ENCODE peak calls at places on chromosome 19, in seven cellular contexts. P is NT2/D1; V is T-helper 2 cell; I is SK-MEL-5; U is left colon; G is activated CD8-positive, alpha-beta memory T cell treated with anti-CD3 and anti-CD28 coated beads for 4 hours; E is activated CD4-positive, alpha-beta T cell treated with anti-CD3 and anti-CD28 coated beads, Interleukin-2, amount 10 ng/mL, durations not matched to agents 7 days and 5 days. W is an unnamed sample.

GRCh38 chr19:5545051-5545450 is 22.7 kb downstream of the TINCR start:
- DNase-seq in P (no peak), V (no peak), I (no peak), U (no peak), G (no peak), E (no peak), W (no peak)

GRCh38 chr19:1455002-1455335 is 5.0 kb downstream of the APC2 start:
- DNase-seq in P (no peak), V (no peak), I (no peak), U (no peak), G (no peak), E (no peak), W (no peak)

GRCh38 chr19:38869160-38869835 is 8.8 kb downstream of the RINL start:
- DNase-seq in P (no peak), V (no peak), I (no peak), U (peak; percentile 51), G (no peak), E (peak; percentile 43), W (no peak)

GRCh38 chr19:35468637-35469036 is 20.6 kb downstream of the FFAR2 start:
- DNase-seq in P (peak; percentile 8), V (peak; percentile 56), I (peak; percentile 73), U (peak; percentile 49), G (peak; percentile 12), E (peak; percentile 71), W (no peak)

GRCh38 chr19:5172859-5173577 is 167.6 kb downstream of the PTPRS start:
- DNase-seq in P (no peak), V (no peak), I (peak; percentile 68), U (no peak), G (no peak), E (no peak), W (no peak)

GRCh38 chr19:2600914-2601870 is 101.3 kb downstream of the GNG7 start:
- DNase-seq in P (no peak), V (no peak), I (no peak), U (no peak), G (no peak), E (no peak), W (no peak)

GRCh38 chr19:50728084-50728737 is 5.0 kb downstream of the CLEC11A start:
- DNase-seq in P (peak; percentile 89), V (peak; percentile 33), I (no peak), U (peak; percentile 42), G (peak; percentile 73), E (peak; percentile 79), W (peak; percentile 73)

GRCh38 chr19:30719189-30719990 is 347.2 kb downstream of the ZNF536 start:
- DNase-seq in P (no peak), V (no peak), I (peak; percentile 18), U (peak; percentile 43), G (no peak), E (peak; percentile 17), W (no peak)

GRCh38 chr19:16161848-16162247 is 11.5 kb downstream of the CIB3 start:
- DNase-seq in P (no peak), V (no peak), I (no peak), U (no peak), G (no peak), E (no peak), W (no peak)

GRCh38 chr19:1162404-1163282 is 11.4 kb downstream of the SBNO2 start:
- DNase-seq in P (no peak), V (no peak), I (no peak), U (no peak), G (no peak), E (no peak), W (no peak)

GRCh38 chr19:2816641-2817040 is 3.0 kb upstream of the ZNF554 start:
- DNase-seq in P (no peak), V (no peak), I (no peak), U (no peak), G (no peak), E (no peak), W (no peak)

GRCh38 chr19:43572172-43572588 is 3.1 kb downstream of the XRCC1 start:
- DNase-seq in P (no peak), V (no peak), I (no peak), U (no peak), G (no peak), E (no peak), W (no peak)

GRCh38 chr19:29918891-29919290 is 23.1 kb upstream of the URI1 start:
- DNase-seq in P (no peak), V (no peak), I (no peak), U (no peak), G (no peak), E (no peak), W (no peak)

GRCh38 chr19:658916-659839 is 3.8 kb downstream of the RNF126 start:
- DNase-seq in P (no peak), V (peak; percentile 36), I (no peak), U (no peak), G (no peak), E (no peak), W (no peak)

GRCh38 chr19:16073481-16073880 is 2.8 kb upstream of the TPM4 start:
- DNase-seq in P (no peak), V (no peak), I (no peak), U (peak; percentile 31), G (no peak), E (no peak), W (no peak)

GRCh38 chr19:11322269-11323024 is 17.0 kb downstream of the RAB3D start:
- DNase-seq in P (no peak), V (no peak), I (no peak), U (no peak), G (no peak), E (no peak), W (no peak)

GRCh38 chr19:12841094-12841493 is 2.8 kb downstream of the MAST1 start:
- DNase-seq in P (peak; percentile 88), V (no peak), I (no peak), U (no peak), G (no peak), E (peak; percentile 29), W (no peak)

W was measured in midbrain.